ENCODE peak calls at places on chromosome 19, in four cellular contexts. One of them, this sample, is unnamed.

GRCh38 chr19:31264379-31264778 is 84.9 kb downstream of the TSHZ3 start:
- DNase-seq in HCT116: no peak
- DNase-seq in K562: no peak
- DNase-seq in SK-N-SH: no peak
- DNase-seq in this sample: no peak

GRCh38 chr19:49430678-49431329 is 5.6 kb downstream of the GFY start:
- DNase-seq in SK-N-SH: peak; percentile 68
- DNase-seq in K562: peak; percentile 57
- DNase-seq in HCT116: no peak
- DNase-seq in this sample: peak; percentile 44

GRCh38 chr19:49553451-49554271 is 25.9 kb downstream of the RCN3 start:
- DNase-seq in K562: no peak
- DNase-seq in HCT116: no peak
- DNase-seq in SK-N-SH: no peak
- DNase-seq in this sample: no peak

GRCh38 chr19:51861870-51862622 is 25.7 kb downstream of the ZNF577 start:
- DNase-seq in HCT116: no peak
- DNase-seq in K562: no peak
- DNase-seq in SK-N-SH: no peak
- DNase-seq in this sample: no peak

GRCh38 chr19:6044056-6044805 is 66.1 kb downstream of the RFX2 start:
- DNase-seq in K562: no peak
- DNase-seq in HCT116: no peak
- DNase-seq in SK-N-SH: no peak
- DNase-seq in this sample: no peak

GRCh38 chr19:10800488-10800887 is 35.5 kb downstream of the TMED1 start:
- DNase-seq in K562: no peak
- DNase-seq in SK-N-SH: no peak
- DNase-seq in HCT116: no peak
- DNase-seq in this sample: no peak

GRCh38 chr19:13057744-13058143 is 44.9 kb downstream of the LYL1 start:
- DNase-seq in SK-N-SH: no peak
- DNase-seq in K562: no peak
- DNase-seq in HCT116: no peak
- DNase-seq in this sample: no peak

GRCh38 chr19:54684537-54684936 is 21.8 kb downstream of the LILRB4 start:
- DNase-seq in K562: peak; percentile 50
- DNase-seq in HCT116: no peak
- DNase-seq in SK-N-SH: no peak
- DNase-seq in this sample: peak; percentile 27

GRCh38 chr19:47735131-47735530 is 10.2 kb upstream of the NOP53 start:
- DNase-seq in HCT116: no peak
- DNase-seq in K562: no peak
- DNase-seq in SK-N-SH: no peak
- DNase-seq in this sample: peak; percentile 42

GRCh38 chr19:14019100-14019499 is 8.8 kb upstream of the RLN3 start:
- DNase-seq in SK-N-SH: no peak
- DNase-seq in K562: no peak
- DNase-seq in HCT116: no peak
- DNase-seq in this sample: no peak

GRCh38 chr19:49790866-49791265 is 22.2 kb downstream of the FUZ start:
- DNase-seq in K562: peak; percentile 53
- DNase-seq in HCT116: no peak
- DNase-seq in SK-N-SH: no peak
- DNase-seq in this sample: no peak

GRCh38 chr19:39568604-39569003 is 28.6 kb upstream of the EID2 start:
- DNase-seq in K562: no peak
- DNase-seq in HCT116: no peak
- DNase-seq in SK-N-SH: no peak
- DNase-seq in this sample: no peak

GRCh38 chr19:2180881-2181617 is 17.3 kb downstream of the DOT1L start:
- DNase-seq in HCT116: no peak
- DNase-seq in SK-N-SH: no peak
- DNase-seq in K562: no peak
- DNase-seq in this sample: no peak

GRCh38 chr19:16262618-16263017 is 62.0 kb upstream of the KLF2 start:
- DNase-seq in SK-N-SH: peak; percentile 67
- DNase-seq in K562: peak; percentile 56
- DNase-seq in HCT116: no peak
- DNase-seq in this sample: no peak

GRCh38 chr19:2569596-2570465 is 93.9 kb downstream of the GADD45B start:
- DNase-seq in K562: no peak
- DNase-seq in HCT116: no peak
- DNase-seq in SK-N-SH: no peak
- DNase-seq in this sample: no peak

GRCh38 chr19:16888629-16889371 is at the start of gene F2RL3:
- DNase-seq in SK-N-SH: peak; percentile 71
- DNase-seq in HCT116: no peak
- DNase-seq in K562: peak; percentile 68
- DNase-seq in this sample: no peak

GRCh38 chr19:10288662-10289166 is 1.0 kb upstream of the ICAM5 start:
- DNase-seq in SK-N-SH: peak; percentile 83
- DNase-seq in HCT116: peak; percentile 74
- DNase-seq in K562: peak; percentile 89
- DNase-seq in this sample: no peak

GRCh38 chr19:31943305-31943704 is 402.1 kb upstream of the ZNF507 start:
- DNase-seq in SK-N-SH: peak; percentile 80
- DNase-seq in K562: no peak
- DNase-seq in HCT116: no peak
- DNase-seq in this sample: no peak

GRCh38 chr19:30097746-30098280 is 155.8 kb downstream of the URI1 start:
- DNase-seq in HCT116: no peak
- DNase-seq in K562: no peak
- DNase-seq in SK-N-SH: no peak
- DNase-seq in this sample: no peak

GRCh38 chr19:13881692-13882418 is 4.9 kb downstream of the NANOS3 start:
- DNase-seq in HCT116: no peak
- DNase-seq in K562: no peak
- DNase-seq in SK-N-SH: no peak
- DNase-seq in this sample: no peak

GRCh38 chr19:2528543-2529173 is 52.7 kb downstream of the GADD45B start:
- DNase-seq in K562: no peak
- DNase-seq in HCT116: no peak
- DNase-seq in SK-N-SH: peak; percentile 17
- DNase-seq in this sample: peak; percentile 46

GRCh38 chr19:55641376-55642152 is 762 bp downstream of the ZNF580 start:
- DNase-seq in K562: no peak
- DNase-seq in SK-N-SH: peak; percentile 45
- DNase-seq in HCT116: no peak
- DNase-seq in this sample: no peak

GRCh38 chr19:58009666-58010301 is 7.2 kb upstream of the ZNF606 start:
- DNase-seq in K562: peak; percentile 68
- DNase-seq in SK-N-SH: no peak
- DNase-seq in HCT116: no peak
- DNase-seq in this sample: peak; percentile 92

GRCh38 chr19:39971380-39971841 is 446 bp downstream of the PSMC4 start:
- DNase-seq in HCT116: no peak
- DNase-seq in K562: peak; percentile 66
- DNase-seq in SK-N-SH: no peak
- DNase-seq in this sample: no peak

GRCh38 chr19:5934779-5935472 is 20.9 kb downstream of the CAPS start:
- DNase-seq in K562: no peak
- DNase-seq in HCT116: no peak
- DNase-seq in SK-N-SH: peak; percentile 91
- DNase-seq in this sample: no peak

GRCh38 chr19:15769586-15769985 is 17.9 kb upstream of the OR10H5 start:
- DNase-seq in HCT116: no peak
- DNase-seq in SK-N-SH: no peak
- DNase-seq in K562: peak; percentile 41
- DNase-seq in this sample: peak; percentile 34

GRCh38 chr19:31297991-31298390 is 51.2 kb downstream of the TSHZ3 start:
- DNase-seq in HCT116: no peak
- DNase-seq in K562: no peak
- DNase-seq in SK-N-SH: no peak
- DNase-seq in this sample: no peak

GRCh38 chr19:1132625-1133383 is 29.0 kb downstream of the GPX4 start:
- DNase-seq in HCT116: no peak
- DNase-seq in K562: no peak
- DNase-seq in SK-N-SH: no peak
- DNase-seq in this sample: no peak

GRCh38 chr19:56491399-56491798 is 14.3 kb upstream of the ZNF667 start:
- DNase-seq in SK-N-SH: no peak
- DNase-seq in K562: no peak
- DNase-seq in HCT116: no peak
- DNase-seq in this sample: no peak

GRCh38 chr19:38276942-38277517 is 12.7 kb downstream of the SPINT2 start:
- DNase-seq in K562: no peak
- DNase-seq in SK-N-SH: no peak
- DNase-seq in HCT116: no peak
- DNase-seq in this sample: no peak

GRCh38 chr19:38277549-38277948 is 13.2 kb downstream of the SPINT2 start:
- DNase-seq in SK-N-SH: no peak
- DNase-seq in HCT116: no peak
- DNase-seq in K562: no peak
- DNase-seq in this sample: no peak

GRCh38 chr19:38270587-38271167 is 6.3 kb downstream of the SPINT2 start:
- DNase-seq in HCT116: no peak
- DNase-seq in K562: peak; percentile 77
- DNase-seq in SK-N-SH: no peak
- DNase-seq in this sample: no peak

GRCh38 chr19:38274734-38275133 is 10.4 kb downstream of the SPINT2 start:
- DNase-seq in SK-N-SH: no peak
- DNase-seq in HCT116: no peak
- DNase-seq in K562: no peak
- DNase-seq in this sample: no peak

DNA sequence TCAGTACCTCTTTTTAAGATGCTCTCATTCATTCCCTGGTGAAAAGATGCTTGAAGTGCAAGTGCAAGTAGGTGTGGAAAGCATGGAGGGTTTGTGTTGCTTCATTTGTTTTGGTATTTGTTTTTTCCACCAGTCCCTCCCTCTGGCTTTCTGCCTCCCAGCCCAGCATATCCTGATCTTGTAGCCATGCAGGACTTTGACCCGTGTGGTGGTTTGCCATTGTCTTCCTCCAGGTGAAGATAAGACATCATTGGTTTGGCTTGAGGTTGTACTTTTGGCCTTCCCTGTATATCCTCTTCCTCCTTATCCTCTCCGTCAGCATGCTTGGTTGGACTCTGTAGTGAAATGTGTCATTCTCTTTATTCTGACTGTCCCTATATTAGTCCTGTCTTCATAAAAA is 9.1 kb downstream of the SPINT2 start:
- DNase-seq in SK-N-SH: no peak
- DNase-seq in K562: no peak
- DNase-seq in HCT116: no peak
- DNase-seq in this sample: no peak
- TF ChIP-seq JUND in SK-N-SH: no peak
- TF ChIP-seq JUND in K562: no peak
- TF ChIP-seq JUND in HCT116: no peak
- TF ChIP-seq JUND in this sample: no peak

GRCh38 chr19:19515764-19516519 is at the start of gene NDUFA13:
- DNase-seq in HCT116: peak; percentile 85
- DNase-seq in SK-N-SH: peak; percentile 93
- DNase-seq in K562: peak; percentile 93
- DNase-seq in this sample: peak; percentile 93

GRCh38 chr19:19517235-19517619 is 1.2 kb downstream of the NDUFA13 start:
- DNase-seq in HCT116: no peak
- DNase-seq in SK-N-SH: no peak
- DNase-seq in K562: no peak
- DNase-seq in this sample: no peak

GRCh38 chr19:19513671-19514070 is 1.7 kb downstream of the TSSK6 start:
- DNase-seq in HCT116: no peak
- DNase-seq in K562: no peak
- DNase-seq in SK-N-SH: no peak
- DNase-seq in this sample: no peak

GRCh38 chr19:19514881-19515763 is at the start of gene TSSK6:
- DNase-seq in HCT116: no peak
- DNase-seq in K562: no peak
- DNase-seq in SK-N-SH: no peak
- DNase-seq in this sample: no peak

GRCh38 chr19:19514215-19514633 is 1.1 kb downstream of the TSSK6 start:
- DNase-seq in SK-N-SH: no peak
- DNase-seq in HCT116: no peak
- DNase-seq in K562: no peak
- DNase-seq in this sample: no peak
- TF ChIP-seq JUND in SK-N-SH: no peak
- TF ChIP-seq JUND in HCT116: no peak
- TF ChIP-seq JUND in K562: no peak
- TF ChIP-seq JUND in this sample: no peak

GRCh38 chr19:8453616-8454015 is 8.8 kb downstream of the HNRNPM start:
- DNase-seq in K562: no peak
- DNase-seq in SK-N-SH: no peak
- DNase-seq in HCT116: no peak
- DNase-seq in this sample: no peak

GRCh38 chr19:8457209-8457608 is 12.4 kb downstream of the HNRNPM start:
- DNase-seq in HCT116: no peak
- DNase-seq in K562: no peak
- DNase-seq in SK-N-SH: no peak
- DNase-seq in this sample: no peak

GRCh38 chr19:8454218-8454617 is 9.4 kb downstream of the HNRNPM start:
- DNase-seq in HCT116: no peak
- DNase-seq in SK-N-SH: no peak
- DNase-seq in K562: no peak
- DNase-seq in this sample: no peak

GRCh38 chr19:8456064-8456463 is 11.3 kb downstream of the HNRNPM start:
- DNase-seq in HCT116: no peak
- DNase-seq in K562: no peak
- DNase-seq in SK-N-SH: no peak
- DNase-seq in this sample: peak; percentile 54

GRCh38 chr19:8455018-8455417 is 10.2 kb downstream of the HNRNPM start:
- DNase-seq in SK-N-SH: no peak
- DNase-seq in HCT116: no peak
- DNase-seq in K562: no peak
- DNase-seq in this sample: no peak
- TF ChIP-seq JUND in SK-N-SH: no peak
- TF ChIP-seq JUND in HCT116: no peak
- TF ChIP-seq JUND in K562: no peak
- TF ChIP-seq JUND in this sample: no peak

DNA sequence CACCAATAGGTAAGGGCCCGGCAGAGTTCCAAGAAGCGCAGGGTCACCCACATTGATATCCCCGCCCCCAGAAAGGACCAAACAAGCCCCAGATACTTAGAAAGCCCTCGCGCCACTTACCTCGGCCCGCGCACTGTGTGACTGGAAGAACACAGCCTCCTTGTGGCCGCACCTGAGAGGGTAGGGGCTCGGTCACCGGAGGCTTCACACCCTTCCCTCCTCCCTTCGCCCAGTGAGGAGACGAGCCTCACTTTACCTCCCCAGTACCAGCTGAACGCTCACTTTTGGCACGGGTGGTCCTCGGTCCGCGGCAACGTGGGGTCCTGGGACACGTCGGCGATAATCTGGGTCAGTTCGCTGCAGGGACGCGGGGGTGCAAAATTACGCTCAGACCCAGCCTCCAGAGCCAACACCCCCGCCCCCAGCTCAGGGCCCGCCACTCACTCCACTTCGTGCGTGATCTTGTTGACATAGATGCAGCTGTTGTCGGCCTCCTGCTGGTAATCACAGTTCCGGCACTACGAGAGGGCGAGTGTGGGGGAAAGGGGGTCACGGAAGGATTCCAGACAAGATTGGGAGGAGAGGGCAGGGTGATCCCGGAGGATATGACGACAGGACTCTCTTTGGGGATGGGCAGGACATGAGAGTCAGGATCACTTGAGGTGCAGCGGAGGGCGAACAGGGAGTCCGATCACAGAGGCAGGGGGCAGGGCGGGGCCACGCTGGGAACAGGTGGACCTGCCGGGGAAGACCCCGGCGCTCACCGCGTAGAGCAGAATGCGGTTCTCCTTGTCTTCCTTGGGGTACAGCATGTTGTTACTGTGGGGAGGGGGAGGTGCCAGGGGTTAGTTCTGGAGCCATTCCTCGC is 546 bp downstream of the POLR2I start:
- DNase-seq in SK-N-SH: peak; percentile 65
- DNase-seq in K562: peak; percentile 55
- DNase-seq in HCT116: no peak
- DNase-seq in this sample: peak; percentile 30
- TF ChIP-seq JUND in SK-N-SH: no peak
- TF ChIP-seq JUND in K562: no peak
- TF ChIP-seq JUND in HCT116: no peak
- TF ChIP-seq JUND in this sample: no peak

This sample was measured in T47D.